ENCODE peak calls at places on chromosomes 13 and 19, in five cellular contexts. H, S, R, L and G are unnamed samples.

GRCh38 chr19:12610540-12611360 is at the start of the genes ZNF490 and ZNF791:
- DNase-seq in L (peak), R (peak), H (peak), S (peak), G (peak)

GRCh38 chr19:5257155-5258045 is 83.2 kb downstream of the PTPRS start:
- DNase-seq in H (no peak), L (no peak), R (no peak), S (no peak), G (no peak)

GRCh38 chr19:40519352-40520322 is 52.8 kb downstream of the SPTBN4 start:
- DNase-seq in S (no peak), L (peak), H (peak), R (no peak), G (no peak)

GRCh38 chr13:90105276-90105675 is 1242.2 kb upstream of the MIR17HG start:
- DNase-seq in L (peak), S (no peak), H (no peak), R (no peak), G (no peak)

GRCh38 chr13:110361365-110361911 is 54.4 kb downstream of the COL4A2 start:
- DNase-seq in L (peak), R (no peak), S (no peak), H (no peak), G (peak)

GRCh38 chr19:47321582-47321981 is 10.4 kb upstream of the C5AR2 start:
- DNase-seq in H (no peak), S (no peak), L (no peak), R (no peak), G (no peak)

GRCh38 chr19:43774103-43774939 is 6.5 kb downstream of the KCNN4 start:
- DNase-seq in L (peak), R (no peak), S (no peak), H (no peak), G (no peak)

GRCh38 chr19:55249841-55250240 is 9.0 kb downstream of the PPP6R1 start:
- DNase-seq in H (no peak), L (no peak), R (no peak), S (no peak), G (no peak)

GRCh38 chr13:36839281-36839680 is 20.3 kb downstream of the RFXAP start:
- DNase-seq in S (no peak), L (no peak), R (no peak), H (no peak), G (no peak)

GRCh38 chr13:60613080-60613479 is 216.1 kb downstream of the TDRD3 start:
- DNase-seq in H (no peak), S (no peak), R (no peak), L (no peak), G (no peak)

GRCh38 chr13:44932850-44933251 is 56.4 kb downstream of the NUFIP1 start:
- DNase-seq in H (no peak), R (no peak), S (no peak), L (peak), G (no peak)

GRCh38 chr19:32809754-32810153 is 59.8 kb downstream of the SLC7A9 start:
- DNase-seq in H (no peak), S (no peak), L (no peak), R (no peak), G (no peak)

GRCh38 chr13:73898276-73898675 is 235.9 kb downstream of the KLF12 start:
- DNase-seq in H (no peak), R (no peak), S (no peak), L (peak), G (no peak)